ENCODE peak calls at places on chromosome X, in seven cellular contexts. L, C, W, N, Q, I and E are unnamed samples. For H3K36me3, the result is how much of the 10 kb centered on the place peaks cover.

GRCh38 chrX:54208531-54208930 is 25.5 kb upstream of the FAM120C start:
- DNase-seq in N (no peak), I (no peak), L (no peak), W (no peak), C (no peak), Q (no peak), E (no peak)

GRCh38 chrX:21996872-21997271 is 35.3 kb upstream of the PHEX start:
- DNase-seq in N (no peak), L (no peak), W (no peak), Q (no peak), I (no peak), C (no peak), E (no peak)

GRCh38 chrX:13598877-13599276 is 29.5 kb downstream of the EGFL6 start:
- DNase-seq in C (no peak), W (no peak), Q (no peak), N (peak), I (no peak), L (no peak), E (no peak)

GRCh38 chrX:54012830-54013500 is 31.3 kb downstream of the PHF8 start:
- DNase-seq in N (no peak), I (no peak), W (no peak), L (no peak), C (no peak), Q (no peak), E (no peak)

GRCh38 chrX:82230013-82230412 is 1028.1 kb downstream of the SH3BGRL start:
- DNase-seq in L (no peak), C (no peak), N (no peak), I (no peak), W (no peak), Q (no peak), E (no peak)

GRCh38 chrX:136647969-136648368 is at the start of gene CD40LG:
- DNase-seq in Q (no peak), I (no peak), L (no peak), W (no peak), C (no peak), N (no peak), E (no peak)

GRCh38 chrX:44462851-44463250 is 79.8 kb downstream of the FUNDC1 start:
- DNase-seq in Q (no peak), L (no peak), N (no peak), C (no peak), W (no peak), I (no peak), E (no peak)

GRCh38 chrX:134026732-134027311 is 41.4 kb upstream of the GPC3 start:
- DNase-seq in I (no peak), W (no peak), C (no peak), L (no peak), Q (no peak), N (no peak), E (peak)

GRCh38 chrX:13693341-13693871 is 4.5 kb downstream of the RAB9A start:
- DNase-seq in W (no peak), L (no peak), I (no peak), Q (no peak), C (no peak), N (no peak), E (no peak)

GRCh38 chrX:119817130-119817690 is 25.8 kb upstream of the RPL39 start:
- DNase-seq in I (no peak), L (no peak), N (no peak), C (no peak), Q (no peak), W (no peak), E (no peak)

GRCh38 chrX:34147345-34147744 is 15.2 kb upstream of the FAM47A start:
- DNase-seq in L (no peak), W (no peak), I (no peak), N (no peak), Q (no peak), C (no peak), E (no peak)

GRCh38 chrX:154693394-154693793 is 40.0 kb upstream of the CTAG2 start:
- DNase-seq in I (no peak), W (no peak), C (no peak), N (no peak), Q (no peak), L (no peak), E (no peak)

GRCh38 chrX:31199051-31199769 is 127.4 kb upstream of the FTHL17 start:
- DNase-seq in L (no peak), Q (no peak), I (no peak), C (no peak), W (no peak), N (no peak), E (peak)

GRCh38 chrX:39848243-39848642 is 249.5 kb downstream of the BCOR start:
- DNase-seq in N (no peak), I (no peak), Q (no peak), W (no peak), L (no peak), C (no peak), E (peak)

GRCh38 chrX:70253377-70254062 is 6.5 kb downstream of the P2RY4 start:
- DNase-seq in C (no peak), W (no peak), Q (no peak), N (no peak), L (no peak), I (no peak), E (peak)

GRCh38 chrX:19343085-19343461 is 654 bp upstream of the PDHA1 start:
- DNase-seq in W (no peak), N (no peak), I (no peak), C (no peak), Q (no peak), L (no peak), E (no peak)

GRCh38 chrX:55196688-55197087 is 23.5 kb upstream of the PAGE5 start:
- DNase-seq in L (no peak), I (no peak), N (no peak), C (no peak), W (no peak), Q (no peak), E (no peak)

GRCh38 chrX:85569691-85570090 is 190.2 kb upstream of the POF1B start:
- DNase-seq in N (no peak), Q (no peak), L (no peak), W (no peak), I (no peak), C (no peak), E (no peak)

GRCh38 chrX:139077303-139078131 is 366.0 kb upstream of the FGF13 start:
- DNase-seq in N (no peak), W (no peak), C (no peak), I (no peak), L (no peak), Q (no peak), E (no peak)

GRCh38 chrX:119015407-119016242 is 41.2 kb downstream of the LONRF3 start:
- DNase-seq in I (peak), Q (peak), L (peak), W (no peak), C (peak), N (peak), E (peak)

GRCh38 chrX:24487576-24487975 is 22.5 kb downstream of the PDK3 start:
- DNase-seq in Q (no peak), W (no peak), C (no peak), N (no peak), L (no peak), I (no peak), E (no peak)

GRCh38 chrX:53717205-53717604 is 30.7 kb upstream of the HUWE1 start:
- DNase-seq in L (no peak), N (no peak), Q (no peak), I (no peak), W (no peak), C (no peak), E (no peak)

GRCh38 chrX:48478806-48479205 is 2.8 kb downstream of the FTSJ1 start:
- DNase-seq in W (no peak), N (no peak), C (no peak), I (no peak), Q (no peak), L (no peak), E (no peak)

GRCh38 chrX:48480142-48480541 is 4.1 kb downstream of the FTSJ1 start:
- DNase-seq in W (no peak), L (no peak), N (no peak), C (no peak), Q (no peak), I (no peak), E (no peak)

GRCh38 chrX:48477960-48478755 is 2.2 kb downstream of the FTSJ1 start:
- DNase-seq in L (no peak), W (no peak), C (no peak), Q (no peak), N (no peak), I (no peak), E (no peak)

GRCh38 chrX:48480583-48480982 is 4.6 kb downstream of the FTSJ1 start:
- DNase-seq in Q (no peak), N (no peak), I (no peak), C (no peak), L (no peak), W (no peak), E (no peak)

DNA sequence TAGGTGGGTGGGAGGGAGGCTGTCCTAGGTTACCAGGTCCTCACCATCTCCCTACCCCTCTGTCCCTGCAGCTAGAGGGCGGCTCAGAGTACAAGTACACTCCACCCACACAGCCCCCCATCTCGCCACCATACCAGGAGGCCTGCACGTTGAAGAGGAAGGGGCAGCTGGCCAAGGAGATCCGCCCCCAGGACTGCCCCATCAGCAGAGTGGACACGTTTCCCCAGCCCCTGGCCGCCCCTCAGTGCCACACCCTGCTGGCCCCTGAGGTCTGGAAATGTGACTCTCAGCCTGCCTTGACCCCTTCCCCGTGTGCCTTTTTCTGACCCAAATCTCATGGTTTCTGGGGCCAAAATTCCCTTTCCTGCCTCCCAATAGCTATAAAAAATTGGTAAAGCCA is 6.5 kb downstream of the FTSJ1 start:
- DNase-seq in Q (no peak), C (no peak), N (no peak), W (no peak), I (no peak), L (no peak), E (no peak)
- H3K36me3 ChIP-seq in Q (under half), C (under half), N (half or more), W (half or more), I (under half), L (under half), E (under half)

GRCh38 chrX:47172971-47173792 is 20.4 kb upstream of the UBA1 start:
- DNase-seq in I (no peak), L (no peak), N (no peak), Q (no peak), W (peak), C (no peak), E (no peak)

GRCh38 chrX:47174376-47174775 is 19.3 kb upstream of the UBA1 start:
- DNase-seq in I (no peak), L (no peak), W (no peak), Q (no peak), C (no peak), N (no peak), E (no peak)

GRCh38 chrX:47175588-47175980 is 18.0 kb upstream of the UBA1 start:
- DNase-seq in N (no peak), Q (no peak), W (peak), L (no peak), I (no peak), C (no peak), E (no peak)

GRCh38 chrX:47176101-47176740 is 17.4 kb upstream of the UBA1 start:
- DNase-seq in W (peak), Q (no peak), N (no peak), L (no peak), C (no peak), I (no peak), E (no peak)

DNA sequence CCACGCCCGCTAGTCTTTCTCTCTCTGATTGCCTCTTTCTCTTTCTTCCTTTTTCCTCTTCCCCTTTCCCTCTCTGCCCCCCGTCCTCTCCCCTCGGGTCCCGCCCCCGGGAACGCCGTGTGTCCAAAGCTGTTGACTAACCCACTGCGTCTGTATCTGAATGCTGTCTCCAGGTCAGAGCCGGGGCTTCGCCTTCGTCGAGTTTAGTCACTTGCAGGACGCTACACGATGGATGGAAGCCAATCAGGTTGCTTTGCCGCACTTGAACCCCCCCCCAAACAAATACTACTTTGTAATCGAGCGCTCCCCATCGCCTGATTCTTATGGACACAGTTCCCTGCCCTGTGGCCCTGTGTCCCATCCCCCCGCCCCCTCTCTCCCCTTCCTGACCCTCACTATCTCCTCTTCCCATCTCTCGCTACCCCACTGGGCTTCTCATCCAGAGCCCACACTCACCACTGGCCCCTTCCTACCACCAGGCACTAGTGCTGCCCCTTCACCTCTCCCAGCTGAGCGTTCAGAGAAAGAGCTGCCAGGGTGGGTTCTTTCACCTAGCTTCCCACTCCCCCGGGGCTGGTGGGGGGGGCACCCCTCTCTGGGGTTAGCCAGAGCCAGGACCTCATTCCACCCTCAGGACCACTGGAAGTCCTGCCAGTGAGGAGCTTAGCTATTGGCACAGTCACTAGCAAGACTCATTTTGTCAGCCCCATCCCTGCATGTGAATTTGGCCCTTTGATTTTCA is 18.6 kb upstream of the UBA1 start:
- DNase-seq in C (no peak), N (no peak), Q (no peak), W (peak), L (no peak), I (no peak), E (no peak)
- H3K36me3 ChIP-seq in C (half or more), N (under half), Q (under half), W (half or more), L (under half), I (half or more), E (under half)

GRCh38 chrX:103518571-103518970 is 718 bp downstream of the RAB40A start:
- DNase-seq in N (no peak), W (no peak), I (no peak), L (no peak), Q (no peak), C (no peak), E (no peak)

GRCh38 chrX:103520391-103520790 is 1.1 kb upstream of the RAB40A start:
- DNase-seq in C (no peak), I (no peak), W (no peak), L (no peak), N (no peak), Q (no peak), E (no peak)

GRCh38 chrX:103513476-103514108 is 5.7 kb downstream of the RAB40A start:
- DNase-seq in W (no peak), C (no peak), L (no peak), I (no peak), Q (no peak), N (no peak), E (no peak)

GRCh38 chrX:103519389-103519788 is at the start of gene RAB40A:
- DNase-seq in N (no peak), Q (no peak), C (no peak), I (no peak), W (no peak), L (no peak), E (no peak)

DNA sequence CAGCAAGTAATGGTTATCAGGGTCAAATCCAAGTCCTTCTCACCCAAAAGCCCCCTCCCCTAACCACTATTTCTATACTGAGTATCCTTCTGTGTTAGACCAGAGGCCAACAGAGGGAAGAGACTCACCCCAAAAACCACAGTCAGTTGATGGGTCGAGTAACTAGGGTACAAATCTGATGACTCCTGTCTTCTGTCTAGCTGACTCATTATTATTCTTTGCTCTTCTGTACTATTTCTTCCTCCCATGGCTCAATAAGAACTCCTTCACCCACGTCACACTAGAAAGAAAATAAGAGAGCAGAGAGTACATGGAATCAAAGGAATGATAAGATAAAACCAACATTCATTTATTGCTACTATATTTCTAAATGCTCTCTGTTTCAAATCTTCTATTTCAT is 2.0 kb downstream of the RAB40A start:
- DNase-seq in I (no peak), C (no peak), N (no peak), W (no peak), L (no peak), Q (no peak), E (no peak)
- H3K36me3 ChIP-seq in I (under half), C (under half), N (under half), W (under half), L (under half), Q (under half), E (under half)

DNA sequence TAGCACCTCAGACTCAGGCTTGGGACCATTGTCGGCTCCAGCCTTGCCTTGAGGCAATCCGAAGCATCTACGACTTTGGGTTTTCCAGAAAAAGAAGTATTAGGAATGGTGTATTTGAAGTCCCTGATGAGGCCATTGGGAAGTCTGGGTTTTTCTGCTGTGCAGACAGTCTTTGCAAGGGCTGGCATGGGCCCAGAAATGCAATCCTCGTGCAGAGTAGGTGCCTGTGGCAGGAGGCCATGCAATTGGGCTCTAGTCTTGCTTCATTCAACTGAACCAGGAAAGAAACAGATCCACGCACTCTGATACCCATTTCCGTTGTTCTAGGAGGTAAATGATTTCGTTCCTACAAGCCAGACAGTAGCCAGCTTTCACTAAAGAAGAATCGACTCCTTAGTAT is 12.4 kb downstream of the ZFP92 start:
- DNase-seq in N (no peak), C (no peak), L (peak), I (peak), W (no peak), Q (no peak), E (no peak)
- H3K36me3 ChIP-seq in N (under half), C (under half), L (under half), I (under half), W (under half), Q (under half), E (under half)

DNA sequence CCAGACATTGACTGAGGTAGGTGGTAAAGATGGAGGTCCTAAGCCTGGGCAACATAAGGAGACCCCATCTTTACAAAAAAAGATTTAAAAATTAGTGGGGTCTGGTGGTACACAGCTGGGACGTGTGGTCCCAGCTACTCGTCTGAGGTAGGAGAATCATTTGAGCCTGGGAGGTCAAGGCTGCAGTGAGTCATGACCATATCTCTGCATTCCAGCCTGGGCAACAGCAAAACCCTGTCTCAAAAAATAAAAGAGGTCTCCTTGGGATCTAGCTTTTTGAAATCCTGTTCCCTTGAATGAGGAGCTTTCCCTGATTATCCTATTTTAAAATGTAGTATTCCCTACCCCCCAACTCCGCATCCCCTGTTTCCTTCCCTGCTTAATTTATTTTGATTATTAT is 78.7 kb upstream of the OGT start:
- DNase-seq in N (no peak), L (no peak), Q (no peak), C (no peak), I (no peak), W (no peak), E (no peak)
- H3K36me3 ChIP-seq in N (half or more), L (under half), Q (under half), C (under half), I (half or more), W (half or more), E (under half)